ENCODE peak calls at places on chromosomes 12 and 14, in seven cellular contexts. P, E, T, B, D, S and A are unnamed samples.

GRCh38 chr12:89947437-89948265 is 239.0 kb upstream of the ATP2B1 start:
- DNase-seq in P (no peak), E (no peak), T (no peak), B (peak; percentile 23), D (no peak), S (no peak), A (no peak)

GRCh38 chr12:56590237-56590830 is 39.8 kb downstream of the BAZ2A start:
- DNase-seq in P (peak; percentile 37), E (peak; percentile 41), T (no peak), B (peak; percentile 14), D (no peak), S (no peak), A (no peak)

GRCh38 chr14:52791204-52792096 is at the start of gene GNPNAT1:
- DNase-seq in P (peak; percentile 64), E (peak; percentile 88), T (peak; percentile 90), B (peak; percentile 83), D (peak; percentile 93), S (peak; percentile 75), A (peak; percentile 91)

GRCh38 chr12:130633771-130634170 is 82.3 kb downstream of the RIMBP2 start:
- DNase-seq in P (no peak), E (no peak), T (peak; percentile 46), B (no peak), D (no peak), S (no peak), A (no peak)

GRCh38 chr12:32947203-32947795 is 50.7 kb upstream of the PKP2 start:
- DNase-seq in P (peak; percentile 15), E (peak; percentile 9), T (no peak), B (peak; percentile 0), D (no peak), S (no peak), A (no peak)

GRCh38 chr14:24051162-24051788 is 534 bp upstream of the CARMIL3 start:
- DNase-seq in P (no peak), E (no peak), T (peak; percentile 52), B (no peak), D (no peak), S (no peak), A (no peak)

GRCh38 chr12:127570793-127571360 is 696.1 kb upstream of the TMEM132C start:
- DNase-seq in P (no peak), E (no peak), T (no peak), B (no peak), D (no peak), S (no peak), A (no peak)

GRCh38 chr14:74599946-74600345 is 12.1 kb downstream of the LTBP2 start:
- DNase-seq in P (no peak), E (no peak), T (no peak), B (no peak), D (no peak), S (no peak), A (no peak)

GRCh38 chr12:99067171-99067785 is 422.2 kb downstream of the APAF1 start:
- DNase-seq in P (no peak), E (no peak), T (no peak), B (no peak), D (no peak), S (no peak), A (no peak)

GRCh38 chr12:92064420-92064819 is 81.2 kb downstream of the BTG1 start:
- DNase-seq in P (no peak), E (peak; percentile 30), T (no peak), B (no peak), D (no peak), S (no peak), A (no peak)

GRCh38 chr12:85076688-85077430 is 40.7 kb downstream of the LRRIQ1 start:
- DNase-seq in P (peak; percentile 13), E (peak; percentile 43), T (no peak), B (peak; percentile 35), D (no peak), S (no peak), A (no peak)

GRCh38 chr14:99383457-99384428 is 96.9 kb downstream of the SETD3 start:
- DNase-seq in P (no peak), E (no peak), T (no peak), B (no peak), D (no peak), S (no peak), A (no peak)

GRCh38 chr12:7060353-7060954 is at the start of gene C1S:
- DNase-seq in P (peak; percentile 50), E (peak; percentile 93), T (peak; percentile 54), B (no peak), D (no peak), S (no peak), A (no peak)

GRCh38 chr14:41016213-41016612 is 590.5 kb upstream of the LRFN5 start:
- DNase-seq in P (no peak), E (no peak), T (no peak), B (no peak), D (no peak), S (no peak), A (no peak)

GRCh38 chr14:100739306-100739705 is 12.6 kb downstream of the DLK1 start:
- DNase-seq in P (no peak), E (no peak), T (no peak), B (no peak), D (no peak), S (no peak), A (no peak)